ENCODE peak calls at places on chromosomes 7 and 10, in seven cellular contexts. G is stomach; S is CD4-positive, alpha-beta memory T cell; X is cardiac muscle cell; J is CD8-positive, alpha-beta T cell; K is Peyer's patch; D is neural progenitor cell. R is an unnamed sample.

GRCh38 chr7:29375641-29376562 is 181.3 kb downstream of the CHN2 start:
- DNase-seq in G (peak; percentile 68), S (no peak), J (no peak), X (no peak), D (no peak), K (peak; percentile 90), R (no peak)

GRCh38 chr7:150514748-150515222 is at the start of gene GIMAP7:
- DNase-seq in X (no peak), J (peak; percentile 73), D (no peak), S (peak; percentile 79), K (peak; percentile 73), G (no peak), R (peak; percentile 42)

GRCh38 chr7:128398016-128398840 is 11.6 kb downstream of the IMPDH1 start:
- DNase-seq in K (peak; percentile 85), J (peak; percentile 58), X (peak; percentile 70), G (peak; percentile 71), D (peak; percentile 66), S (peak; percentile 32), R (no peak)

GRCh38 chr10:66180651-66181318 is 745.1 kb upstream of the LRRTM3 start:
- DNase-seq in G (no peak), D (peak; percentile 66), J (no peak), K (no peak), S (peak; percentile 35), X (peak; percentile 71), R (no peak)

GRCh38 chr10:132687181-132687892 is 98.6 kb downstream of the NKX6-2 start:
- DNase-seq in G (no peak), K (peak; percentile 37), D (no peak), S (no peak), J (no peak), X (no peak), R (no peak)

GRCh38 chr10:70376436-70377378 is 5.7 kb downstream of the LRRC20 start:
- DNase-seq in D (no peak), J (no peak), G (no peak), X (no peak), S (no peak), K (no peak), R (no peak)

GRCh38 chr7:27965650-27966049 is 214.9 kb downstream of the JAZF1 start:
- DNase-seq in K (no peak), G (no peak), X (no peak), D (no peak), S (no peak), J (no peak), R (no peak)

GRCh38 chr7:95469850-95470249 is 15.9 kb upstream of the ASB4 start:
- DNase-seq in S (no peak), D (peak; percentile 80), K (no peak), G (no peak), X (no peak), J (no peak), R (no peak)

GRCh38 chr7:128311003-128311402 is 32.7 kb downstream of the RBM28 start:
- DNase-seq in J (no peak), D (no peak), X (no peak), K (no peak), G (no peak), S (no peak), R (no peak)

DNA sequence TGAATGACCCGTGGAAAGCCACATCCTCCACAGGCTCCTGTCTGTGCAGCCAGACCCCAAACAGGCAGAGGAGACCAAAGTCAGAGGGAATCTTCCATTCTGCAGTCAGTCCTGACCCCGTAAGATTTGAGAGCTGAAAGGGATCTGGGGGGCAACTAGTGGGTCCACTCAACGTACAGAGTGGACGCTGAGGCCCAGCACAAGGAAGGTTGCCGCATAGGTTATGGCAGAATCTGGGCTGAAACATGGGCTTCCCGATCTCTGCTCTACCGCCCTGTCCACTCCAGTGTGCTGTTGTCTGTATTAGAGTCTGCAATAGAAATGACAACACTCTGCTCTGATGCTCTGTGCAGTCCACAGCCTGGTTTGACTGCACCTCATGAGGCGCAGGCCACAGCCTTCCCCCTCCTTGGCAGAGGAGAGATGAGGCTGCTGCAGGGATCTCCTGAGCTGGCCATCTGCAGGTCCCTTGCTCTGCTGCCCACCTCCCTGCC is 7.9 kb upstream of the ZNF22 start:
- DNase-seq in D (no peak), G (no peak), X (no peak), K (no peak), J (no peak), S (no peak), R (no peak)
- H3K4me1 ChIP-seq in D (peaks cover 36% of the 10 kb centered on the region), G (peaks cover 68% of the 10 kb centered on the region), X (peaks cover 24% of the 10 kb centered on the region), K (peaks cover 3% of the 10 kb centered on the region), J (peaks cover 22% of the 10 kb centered on the region), S (peaks cover 19% of the 10 kb centered on the region), R (peaks cover 3% of the 10 kb centered on the region)

GRCh38 chr10:11167233-11167979 is 149.7 kb downstream of the CELF2 start:
- DNase-seq in K (no peak), D (no peak), S (no peak), G (no peak), X (no peak), J (peak; percentile 10), R (no peak)

GRCh38 chr10:11168423-11169100 is 150.9 kb downstream of the CELF2 start:
- DNase-seq in S (no peak), D (no peak), G (no peak), K (no peak), X (no peak), J (peak; percentile 10), R (no peak)

GRCh38 chr10:11171452-11171851 is 153.8 kb downstream of the CELF2 start:
- DNase-seq in D (no peak), K (no peak), J (peak; percentile 9), G (no peak), X (no peak), S (no peak), R (no peak)

GRCh38 chr10:11173062-11173461 is 155.4 kb downstream of the CELF2 start:
- DNase-seq in G (no peak), X (no peak), K (no peak), D (no peak), S (no peak), J (peak; percentile 15), R (no peak)

DNA sequence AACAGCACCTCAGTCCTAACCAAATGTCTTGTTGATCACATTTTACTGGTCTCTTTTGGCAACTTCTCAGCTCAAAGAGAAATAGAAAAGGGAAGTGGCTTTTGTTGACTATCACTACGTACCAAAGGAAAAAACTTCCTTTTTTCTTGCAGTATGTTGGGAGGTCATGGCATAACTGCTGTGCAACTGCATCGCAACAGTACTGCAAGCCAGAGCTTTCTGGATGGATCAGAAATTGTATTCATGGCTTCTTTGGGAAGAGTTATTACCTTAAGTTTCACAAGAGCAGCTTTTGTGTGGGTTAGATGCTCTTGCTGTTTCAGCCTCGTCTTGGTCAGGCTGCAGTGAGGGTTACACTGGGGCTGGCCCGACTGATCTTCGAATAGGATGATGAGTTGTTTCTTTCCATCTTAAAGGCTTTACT is 153.3 kb downstream of the CELF2 start:
- DNase-seq in X (no peak), S (no peak), G (no peak), J (peak; percentile 23), D (no peak), K (peak; percentile 62), R (no peak)
- H3K4me3 ChIP-seq in X (no peak overlapping the region), S (peak overlapping the region; percentile 50), G (peak overlapping the region; percentile 58), J (peak overlapping the region; percentile 88), D (no peak overlapping the region), K (peak overlapping the region; percentile 37), R (peak overlapping the region; percentile 94)

DNA sequence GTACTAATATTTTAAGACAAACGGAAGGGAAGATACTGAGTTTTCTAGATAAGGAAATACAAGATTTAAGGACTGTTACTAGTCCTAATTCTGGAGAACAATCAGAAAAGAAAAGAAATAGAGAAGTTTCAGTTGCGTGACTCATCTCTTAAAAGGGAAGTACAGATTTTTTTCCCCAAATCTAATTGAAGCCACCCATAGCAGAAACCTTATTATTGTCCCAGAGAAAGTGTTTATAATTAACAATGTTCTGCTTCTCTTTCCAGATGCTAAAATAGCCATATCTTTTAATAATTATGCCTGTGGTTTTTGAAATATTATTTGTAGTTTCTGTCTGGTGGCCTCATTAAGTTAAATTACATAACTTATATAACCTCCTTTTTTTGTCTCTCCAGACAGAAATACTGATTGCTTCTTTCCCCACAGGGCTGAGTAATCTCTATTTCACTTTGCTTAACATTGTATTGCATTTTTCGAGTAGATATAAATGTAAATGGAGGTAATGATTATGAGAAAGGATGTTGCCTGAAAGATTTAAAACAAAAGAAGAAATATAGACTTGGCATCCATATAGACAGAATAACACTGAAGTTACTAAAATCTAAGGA is 240.7 kb upstream of the MBL2 start:
- DNase-seq in J (no peak), X (no peak), K (no peak), G (no peak), S (no peak), D (no peak), R (no peak)
- H3K4me1 ChIP-seq in J (no peaks in the 10 kb centered on the region), X (no peaks in the 10 kb centered on the region), K (no peaks in the 10 kb centered on the region), G (no peaks in the 10 kb centered on the region), S (no peaks in the 10 kb centered on the region), D (no peaks in the 10 kb centered on the region), R (no peaks in the 10 kb centered on the region)

GRCh38 chr7:100837099-100837836 is 9.9 kb upstream of the EPHB4 start:
- DNase-seq in K (peak; percentile 95), X (peak; percentile 93), G (peak; percentile 90), J (peak; percentile 78), S (peak; percentile 66), D (peak; percentile 96), R (peak; percentile 61)

GRCh38 chr7:100832281-100832633 is 4.9 kb upstream of the EPHB4 start:
- DNase-seq in J (no peak), G (no peak), S (no peak), D (no peak), K (no peak), X (no peak), R (no peak)

GRCh38 chr7:100836812-100837098 is 9.4 kb upstream of the EPHB4 start:
- DNase-seq in J (no peak), S (no peak), D (no peak), G (no peak), K (no peak), X (no peak), R (no peak)

GRCh38 chr7:100839361-100839760 is 12.0 kb upstream of the EPHB4 start:
- DNase-seq in K (no peak), D (no peak), G (no peak), J (no peak), X (no peak), S (no peak), R (no peak)

DNA sequence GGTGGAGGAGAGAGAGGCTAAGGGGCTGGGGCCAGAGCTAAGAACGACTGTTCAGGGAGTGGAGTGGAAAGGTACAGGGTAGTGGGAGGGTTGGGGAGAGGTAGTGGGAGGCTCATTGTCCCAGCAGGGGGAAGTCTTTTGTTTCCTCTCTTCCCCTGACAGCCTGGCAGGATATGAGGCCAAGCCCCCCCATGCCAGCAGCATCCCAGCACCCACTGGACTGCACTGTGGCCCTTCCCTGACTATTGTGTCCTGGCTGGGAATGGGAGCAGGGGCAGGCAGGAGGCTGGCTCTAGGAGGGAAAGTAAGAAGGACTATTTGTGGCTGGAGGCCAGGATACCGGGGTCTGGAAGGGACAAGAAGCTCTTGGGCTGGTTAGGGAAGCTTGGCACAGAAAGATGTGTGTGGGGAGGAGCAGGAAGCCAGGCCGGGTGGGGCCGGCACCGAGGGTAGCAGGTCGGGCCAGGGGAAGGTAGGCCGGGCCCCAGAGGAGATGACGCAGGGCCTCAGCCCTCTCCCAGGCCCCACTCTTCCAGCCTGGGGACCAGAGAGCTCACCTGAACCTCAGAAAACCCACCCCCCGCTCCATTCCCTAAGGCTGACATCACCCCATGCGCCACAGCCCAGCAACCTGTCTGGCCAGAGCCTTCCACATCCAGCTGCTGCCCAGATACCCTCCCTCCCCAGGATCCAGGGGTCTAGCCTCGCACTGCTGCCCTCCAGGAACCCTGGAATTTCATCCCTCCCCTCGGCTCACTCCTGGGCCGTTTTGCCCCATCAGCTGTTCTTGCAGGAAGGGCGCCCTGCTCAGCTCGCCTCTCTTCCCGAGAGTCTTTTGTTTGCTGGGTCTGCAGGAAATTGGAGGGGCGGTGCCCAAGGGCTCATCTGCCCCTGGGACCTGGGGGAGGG is 8.8 kb upstream of the EPHB4 start:
- DNase-seq in X (no peak), K (peak; percentile 68), J (no peak), G (peak; percentile 64), S (no peak), D (peak; percentile 94), R (no peak)
- H3K4me3 ChIP-seq in X (no peak overlapping the region), K (peak overlapping the region; percentile 53), J (no peak overlapping the region), G (peak overlapping the region; percentile 45), S (no peak overlapping the region), D (peak overlapping the region; percentile 43), R (no peak overlapping the region)